ENCODE peak calls at places on chromosomes 6 and 20, in ten cellular contexts. One of them, this sample, is unnamed.

GRCh38 chr6:17138033-17138432 is 36.2 kb downstream of the STMND1 start:
- DNase-seq in B cell: no peak
- DNase-seq in body of pancreas: no peak
- DNase-seq in foreskin keratinocyte: no peak
- DNase-seq in kidney: no peak
- DNase-seq in PC-3: no peak
- DNase-seq in activated B cell treated with CpG ODN at 0.5 μM for 24 hours: no peak
- DNase-seq in hepatocyte: no peak
- DNase-seq in omental fat pad: no peak
- DNase-seq in colonic mucosa: no peak
- DNase-seq in this sample: no peak

GRCh38 chr20:47124235-47124717 is 229.6 kb downstream of the EYA2 start:
- DNase-seq in B cell: no peak
- DNase-seq in body of pancreas: no peak
- DNase-seq in foreskin keratinocyte: no peak
- DNase-seq in kidney: no peak
- DNase-seq in PC-3: no peak
- DNase-seq in activated B cell treated with CpG ODN at 0.5 μM for 24 hours: no peak
- DNase-seq in hepatocyte: no peak
- DNase-seq in omental fat pad: no peak
- DNase-seq in colonic mucosa: no peak
- DNase-seq in this sample: no peak

GRCh38 chr6:6614096-6614964 is 25.8 kb downstream of the LY86 start:
- DNase-seq in B cell: no peak
- DNase-seq in body of pancreas: no peak
- DNase-seq in foreskin keratinocyte: no peak
- DNase-seq in kidney: no peak
- DNase-seq in PC-3: no peak
- DNase-seq in activated B cell treated with CpG ODN at 0.5 μM for 24 hours: no peak
- DNase-seq in hepatocyte: no peak
- DNase-seq in omental fat pad: no peak
- DNase-seq in colonic mucosa: no peak
- DNase-seq in this sample: no peak

GRCh38 chr6:82878812-82879211 is 186.8 kb downstream of the UBE3D start:
- DNase-seq in B cell: no peak
- DNase-seq in body of pancreas: no peak
- DNase-seq in foreskin keratinocyte: no peak
- DNase-seq in kidney: no peak
- DNase-seq in PC-3: no peak
- DNase-seq in activated B cell treated with CpG ODN at 0.5 μM for 24 hours: no peak
- DNase-seq in hepatocyte: peak; percentile 23
- DNase-seq in omental fat pad: no peak
- DNase-seq in colonic mucosa: no peak
- DNase-seq in this sample: no peak

GRCh38 chr6:36853325-36853724 is 14.1 kb upstream of the CPNE5 start:
- DNase-seq in B cell: no peak
- DNase-seq in body of pancreas: no peak
- DNase-seq in foreskin keratinocyte: peak; percentile 63
- DNase-seq in kidney: no peak
- DNase-seq in PC-3: peak; percentile 64
- DNase-seq in activated B cell treated with CpG ODN at 0.5 μM for 24 hours: no peak
- DNase-seq in hepatocyte: peak; percentile 51
- DNase-seq in omental fat pad: no peak
- DNase-seq in colonic mucosa: no peak
- DNase-seq in this sample: no peak

GRCh38 chr20:58598271-58599015 is 52.6 kb upstream of the STX16 start:
- DNase-seq in B cell: no peak
- DNase-seq in body of pancreas: no peak
- DNase-seq in foreskin keratinocyte: no peak
- DNase-seq in kidney: no peak
- DNase-seq in PC-3: no peak
- DNase-seq in activated B cell treated with CpG ODN at 0.5 μM for 24 hours: no peak
- DNase-seq in hepatocyte: peak; percentile 42
- DNase-seq in omental fat pad: no peak
- DNase-seq in colonic mucosa: peak; percentile 28
- DNase-seq in this sample: no peak

GRCh38 chr6:16331328-16332174 is 93.2 kb downstream of the GMPR start:
- DNase-seq in B cell: peak; percentile 74
- DNase-seq in body of pancreas: peak; percentile 68
- DNase-seq in foreskin keratinocyte: no peak
- DNase-seq in kidney: peak; percentile 81
- DNase-seq in PC-3: peak; percentile 75
- DNase-seq in activated B cell treated with CpG ODN at 0.5 μM for 24 hours: peak; percentile 38
- DNase-seq in hepatocyte: peak; percentile 83
- DNase-seq in omental fat pad: no peak
- DNase-seq in colonic mucosa: peak; percentile 61
- DNase-seq in this sample: peak; percentile 49

GRCh38 chr6:159376443-159377182 is 207.4 kb downstream of the FNDC1 start:
- DNase-seq in B cell: no peak
- DNase-seq in body of pancreas: no peak
- DNase-seq in foreskin keratinocyte: no peak
- DNase-seq in kidney: no peak
- DNase-seq in PC-3: no peak
- DNase-seq in activated B cell treated with CpG ODN at 0.5 μM for 24 hours: no peak
- DNase-seq in hepatocyte: no peak
- DNase-seq in omental fat pad: no peak
- DNase-seq in colonic mucosa: no peak
- DNase-seq in this sample: no peak

GRCh38 chr6:163706688-163707087 is 292.2 kb downstream of the QKI start:
- DNase-seq in B cell: no peak
- DNase-seq in body of pancreas: no peak
- DNase-seq in foreskin keratinocyte: no peak
- DNase-seq in kidney: no peak
- DNase-seq in PC-3: peak; percentile 11
- DNase-seq in activated B cell treated with CpG ODN at 0.5 μM for 24 hours: no peak
- DNase-seq in hepatocyte: no peak
- DNase-seq in omental fat pad: no peak
- DNase-seq in colonic mucosa: no peak
- DNase-seq in this sample: no peak

GRCh38 chr6:167093922-167094432 is 28.9 kb upstream of the CCR6 start:
- DNase-seq in B cell: peak; percentile 91
- DNase-seq in body of pancreas: no peak
- DNase-seq in foreskin keratinocyte: no peak
- DNase-seq in kidney: no peak
- DNase-seq in PC-3: no peak
- DNase-seq in activated B cell treated with CpG ODN at 0.5 μM for 24 hours: peak; percentile 84
- DNase-seq in hepatocyte: no peak
- DNase-seq in omental fat pad: no peak
- DNase-seq in colonic mucosa: no peak
- DNase-seq in this sample: no peak

GRCh38 chr20:6582449-6582848 is 185.0 kb upstream of the BMP2 start:
- DNase-seq in B cell: no peak
- DNase-seq in body of pancreas: no peak
- DNase-seq in foreskin keratinocyte: no peak
- DNase-seq in kidney: no peak
- DNase-seq in PC-3: peak; percentile 82
- DNase-seq in activated B cell treated with CpG ODN at 0.5 μM for 24 hours: no peak
- DNase-seq in hepatocyte: no peak
- DNase-seq in omental fat pad: no peak
- DNase-seq in colonic mucosa: no peak
- DNase-seq in this sample: no peak

GRCh38 chr6:228881-229651 is 63.2 kb upstream of the DUSP22 start:
- DNase-seq in B cell: no peak
- DNase-seq in body of pancreas: no peak
- DNase-seq in foreskin keratinocyte: no peak
- DNase-seq in kidney: no peak
- DNase-seq in PC-3: no peak
- DNase-seq in activated B cell treated with CpG ODN at 0.5 μM for 24 hours: no peak
- DNase-seq in hepatocyte: no peak
- DNase-seq in omental fat pad: no peak
- DNase-seq in colonic mucosa: no peak
- DNase-seq in this sample: no peak

GRCh38 chr6:169800668-169801395 is 49.4 kb downstream of the ERMARD start:
- DNase-seq in B cell: no peak
- DNase-seq in body of pancreas: no peak
- DNase-seq in foreskin keratinocyte: peak; percentile 18
- DNase-seq in kidney: no peak
- DNase-seq in PC-3: peak; percentile 64
- DNase-seq in activated B cell treated with CpG ODN at 0.5 μM for 24 hours: no peak
- DNase-seq in hepatocyte: peak; percentile 83
- DNase-seq in omental fat pad: no peak
- DNase-seq in colonic mucosa: peak; percentile 70
- DNase-seq in this sample: peak; percentile 37

GRCh38 chr20:54107181-54107580 is 36.8 kb upstream of the BCAS1 start:
- DNase-seq in B cell: no peak
- DNase-seq in body of pancreas: no peak
- DNase-seq in foreskin keratinocyte: no peak
- DNase-seq in kidney: no peak
- DNase-seq in PC-3: no peak
- DNase-seq in activated B cell treated with CpG ODN at 0.5 μM for 24 hours: no peak
- DNase-seq in hepatocyte: no peak
- DNase-seq in omental fat pad: no peak
- DNase-seq in colonic mucosa: no peak
- DNase-seq in this sample: no peak

GRCh38 chr20:57004416-57004815 is 262.0 kb downstream of the BMP7 start:
- DNase-seq in B cell: no peak
- DNase-seq in body of pancreas: no peak
- DNase-seq in foreskin keratinocyte: no peak
- DNase-seq in kidney: no peak
- DNase-seq in PC-3: no peak
- DNase-seq in activated B cell treated with CpG ODN at 0.5 μM for 24 hours: no peak
- DNase-seq in hepatocyte: no peak
- DNase-seq in omental fat pad: no peak
- DNase-seq in colonic mucosa: no peak
- DNase-seq in this sample: no peak

DNA sequence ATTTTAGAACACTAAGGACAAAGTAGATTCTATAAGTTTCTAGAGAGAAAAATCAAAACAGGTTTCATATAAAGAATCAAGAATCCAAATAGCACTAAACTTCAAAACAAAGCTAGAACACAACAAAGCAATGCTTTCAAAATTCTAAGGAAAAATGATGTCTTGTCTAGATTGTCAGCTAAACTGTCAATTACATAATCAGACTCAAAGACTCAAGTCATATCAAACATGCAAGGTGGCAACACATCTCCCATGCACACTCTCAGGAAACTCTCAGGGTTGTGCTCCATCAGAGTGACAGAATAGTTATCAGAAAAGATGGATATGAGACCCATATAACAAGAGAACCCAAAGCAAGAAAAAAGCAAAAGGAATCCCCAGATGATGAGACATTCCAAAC is 23.9 kb downstream of the HACE1 start:
- DNase-seq in B cell: no peak
- DNase-seq in body of pancreas: no peak
- DNase-seq in foreskin keratinocyte: no peak
- DNase-seq in kidney: no peak
- DNase-seq in PC-3: no peak
- DNase-seq in activated B cell treated with CpG ODN at 0.5 μM for 24 hours: no peak
- DNase-seq in hepatocyte: no peak
- DNase-seq in omental fat pad: no peak
- DNase-seq in colonic mucosa: no peak
- DNase-seq in this sample: no peak
- TF ChIP-seq CTCF in B cell: no peak
- TF ChIP-seq CTCF in body of pancreas: no peak
- TF ChIP-seq CTCF in foreskin keratinocyte: no peak
- TF ChIP-seq CTCF in kidney: no peak
- TF ChIP-seq CTCF in PC-3: no peak
- TF ChIP-seq CTCF in activated B cell treated with CpG ODN at 0.5 μM for 24 hours: no peak
- TF ChIP-seq CTCF in hepatocyte: no peak
- TF ChIP-seq CTCF in omental fat pad: no peak
- TF ChIP-seq CTCF in colonic mucosa: no peak
- TF ChIP-seq CTCF in this sample: no peak

GRCh38 chr6:134351615-134352474 is 33.9 kb upstream of the SGK1 start:
- DNase-seq in B cell: no peak
- DNase-seq in body of pancreas: no peak
- DNase-seq in foreskin keratinocyte: no peak
- DNase-seq in kidney: no peak
- DNase-seq in PC-3: no peak
- DNase-seq in activated B cell treated with CpG ODN at 0.5 μM for 24 hours: no peak
- DNase-seq in hepatocyte: no peak
- DNase-seq in omental fat pad: no peak
- DNase-seq in colonic mucosa: no peak
- DNase-seq in this sample: no peak
- TF ChIP-seq CTCF in B cell: no peak
- TF ChIP-seq CTCF in body of pancreas: no peak
- TF ChIP-seq CTCF in foreskin keratinocyte: no peak
- TF ChIP-seq CTCF in kidney: no peak
- TF ChIP-seq CTCF in PC-3: no peak
- TF ChIP-seq CTCF in activated B cell treated with CpG ODN at 0.5 μM for 24 hours: no peak
- TF ChIP-seq CTCF in hepatocyte: no peak
- TF ChIP-seq CTCF in omental fat pad: no peak
- TF ChIP-seq CTCF in colonic mucosa: no peak
- TF ChIP-seq CTCF in this sample: no peak

GRCh38 chr6:28816339-28816908 is 107.4 kb downstream of the TRIM27 start:
- DNase-seq in B cell: no peak
- DNase-seq in body of pancreas: no peak
- DNase-seq in foreskin keratinocyte: no peak
- DNase-seq in kidney: no peak
- DNase-seq in PC-3: no peak
- DNase-seq in activated B cell treated with CpG ODN at 0.5 μM for 24 hours: no peak
- DNase-seq in hepatocyte: no peak
- DNase-seq in omental fat pad: no peak
- DNase-seq in colonic mucosa: no peak
- DNase-seq in this sample: no peak
- TF ChIP-seq CTCF in B cell: no peak
- TF ChIP-seq CTCF in body of pancreas: no peak
- TF ChIP-seq CTCF in foreskin keratinocyte: no peak
- TF ChIP-seq CTCF in kidney: no peak
- TF ChIP-seq CTCF in PC-3: no peak
- TF ChIP-seq CTCF in activated B cell treated with CpG ODN at 0.5 μM for 24 hours: no peak
- TF ChIP-seq CTCF in hepatocyte: no peak
- TF ChIP-seq CTCF in omental fat pad: no peak
- TF ChIP-seq CTCF in colonic mucosa: no peak
- TF ChIP-seq CTCF in this sample: no peak

DNA sequence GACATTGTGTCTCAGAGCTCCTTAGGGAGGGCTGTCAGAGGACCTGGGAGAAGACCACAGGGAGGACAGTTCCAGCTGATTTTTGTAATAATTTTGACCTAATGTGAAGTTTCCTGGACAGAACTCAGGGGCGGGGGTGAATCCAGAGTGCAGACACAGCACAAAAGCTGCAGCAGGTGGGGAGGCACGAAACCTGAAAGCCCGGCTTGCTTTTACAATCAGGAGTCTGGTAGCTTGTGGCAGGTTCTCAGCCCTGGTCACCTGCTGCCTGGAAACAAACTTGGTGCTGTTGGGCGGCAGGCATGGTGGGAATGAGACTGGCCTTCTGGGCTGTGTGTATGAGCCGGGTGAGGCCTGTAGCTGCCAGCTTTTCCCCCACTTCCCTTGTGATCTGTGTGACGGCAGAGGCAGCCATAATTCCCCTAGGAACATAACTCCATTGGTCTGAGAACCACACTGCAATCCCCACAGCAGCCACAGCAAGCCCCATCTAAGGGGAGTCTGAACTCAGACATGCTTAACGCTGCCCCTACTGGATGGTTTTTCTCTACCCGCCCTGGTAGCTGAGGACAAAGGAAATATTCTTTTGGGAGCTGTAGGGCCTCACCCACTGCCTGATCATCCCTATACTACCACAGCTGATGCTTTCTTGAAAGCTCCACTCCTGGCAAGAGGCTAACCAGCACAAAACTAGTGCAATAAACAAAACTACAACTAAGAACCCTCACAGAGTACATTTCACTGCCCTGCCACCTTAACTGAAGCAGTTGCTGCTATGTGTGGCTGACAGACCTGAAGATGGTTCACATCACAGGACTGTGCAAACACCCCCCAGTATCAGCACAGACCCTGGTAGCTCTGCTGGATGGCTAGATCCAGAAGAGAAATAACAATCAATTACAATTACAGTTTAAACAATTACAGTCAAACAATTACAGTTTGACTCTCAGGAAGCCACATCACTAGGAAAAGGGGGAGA is 1055.1 kb upstream of the GJE1 start:
- DNase-seq in B cell: peak; percentile 3
- DNase-seq in body of pancreas: no peak
- DNase-seq in foreskin keratinocyte: no peak
- DNase-seq in kidney: no peak
- DNase-seq in PC-3: peak; percentile 47
- DNase-seq in activated B cell treated with CpG ODN at 0.5 μM for 24 hours: no peak
- DNase-seq in hepatocyte: peak; percentile 17
- DNase-seq in omental fat pad: no peak
- DNase-seq in colonic mucosa: no peak
- DNase-seq in this sample: no peak
- TF ChIP-seq CTCF in B cell: no peak
- TF ChIP-seq CTCF in body of pancreas: no peak
- TF ChIP-seq CTCF in foreskin keratinocyte: peak; percentile 53
- TF ChIP-seq CTCF in kidney: no peak
- TF ChIP-seq CTCF in PC-3: peak; percentile 51
- TF ChIP-seq CTCF in activated B cell treated with CpG ODN at 0.5 μM for 24 hours: no peak
- TF ChIP-seq CTCF in hepatocyte: peak; percentile 18
- TF ChIP-seq CTCF in omental fat pad: no peak
- TF ChIP-seq CTCF in colonic mucosa: no peak
- TF ChIP-seq CTCF in this sample: no peak